ENCODE peak calls at places on chromosome 5, in four cellular contexts. A, T, Y and W are unnamed samples. For H3K36me3 and H3K27me3, the result is how much of the 10 kb centered on the place peaks cover.

GRCh38 chr5:95852567-95852966 is 30.0 kb upstream of the GLRX start:
- DNase-seq in T (no peak), A (no peak), Y (no peak), W (no peak)

GRCh38 chr5:172716796-172717313 is 54.1 kb downstream of the DUSP1 start:
- DNase-seq in T (peak), Y (peak), A (peak), W (peak)

GRCh38 chr5:82259172-82259800 is 18.9 kb downstream of the RPS23 start:
- DNase-seq in Y (no peak), A (no peak), T (peak), W (no peak)

GRCh38 chr5:127290946-127291763 is 559 bp downstream of the MEGF10 start:
- DNase-seq in Y (no peak), A (no peak), T (no peak), W (no peak)

GRCh38 chr5:43602456-43602817 is 543 bp upstream of the NNT start:
- DNase-seq in A (no peak), Y (peak), T (peak), W (no peak)

GRCh38 chr5:181173420-181174342 is 26.3 kb downstream of the OR2V2 start:
- DNase-seq in T (peak), Y (no peak), A (peak), W (no peak)

GRCh38 chr5:128591598-128592455 is 53.8 kb upstream of the FBN2 start:
- DNase-seq in T (no peak), A (no peak), Y (no peak), W (no peak)

GRCh38 chr5:155983954-155984353 is 343.0 kb upstream of the SGCD start:
- DNase-seq in Y (no peak), T (peak), A (no peak), W (no peak)

GRCh38 chr5:111183064-111183463 is 41.1 kb upstream of the CAMK4 start:
- DNase-seq in Y (no peak), A (no peak), T (no peak), W (no peak)

GRCh38 chr5:25515525-25515924 is 870.7 kb upstream of the CDH10 start:
- DNase-seq in T (no peak), A (no peak), Y (no peak), W (no peak)

GRCh38 chr5:87877023-87877422 is 391.6 kb downstream of the TMEM161B start:
- DNase-seq in A (no peak), T (no peak), Y (no peak), W (no peak)

GRCh38 chr5:155616779-155617392 is 603.3 kb downstream of the KIF4B start:
- DNase-seq in T (no peak), Y (no peak), A (no peak), W (peak)

GRCh38 chr5:10860645-10861455 is 99.8 kb upstream of the DAP start:
- DNase-seq in Y (no peak), A (no peak), T (peak), W (no peak)

GRCh38 chr5:131277875-131278795 is 14.3 kb downstream of the CDC42SE2 start:
- DNase-seq in T (peak), Y (no peak), A (no peak), W (no peak)

GRCh38 chr5:124234022-124234899 is 512.2 kb downstream of the ZNF608 start:
- DNase-seq in A (no peak), T (no peak), Y (no peak), W (no peak)

GRCh38 chr5:157457391-157457790 is 2.6 kb upstream of the NIPAL4 start:
- DNase-seq in T (no peak), Y (no peak), A (no peak), W (no peak)

GRCh38 chr5:111928501-111928900 is 171.5 kb upstream of the NREP start:
- DNase-seq in Y (no peak), A (no peak), T (no peak), W (no peak)

GRCh38 chr5:15791859-15792258 is 291.9 kb downstream of the FBXL7 start:
- DNase-seq in T (peak), A (no peak), Y (no peak), W (no peak)

GRCh38 chr5:34487202-34487879 is 168.8 kb upstream of the RAI14 start:
- DNase-seq in T (peak), A (no peak), Y (no peak), W (no peak)

GRCh38 chr5:15566789-15567188 is 66.8 kb downstream of the FBXL7 start:
- DNase-seq in A (no peak), Y (no peak), T (no peak), W (no peak)

GRCh38 chr5:10632110-10632903 is 68.4 kb downstream of the ANKRD33B start:
- DNase-seq in A (no peak), T (peak), Y (no peak), W (no peak)

GRCh38 chr5:73273379-73274050 is 100.5 kb downstream of the TMEM174 start:
- DNase-seq in T (no peak), A (no peak), Y (no peak), W (no peak)

GRCh38 chr5:143055596-143056330 is 285.6 kb downstream of the ARHGAP26 start:
- DNase-seq in A (no peak), Y (no peak), T (peak), W (no peak)

GRCh38 chr5:74651710-74652109 is 11.2 kb upstream of the ENC1 start:
- DNase-seq in T (no peak), Y (no peak), A (no peak), W (no peak)

GRCh38 chr5:103562084-103562452 is 521 bp downstream of the NUDT12 start:
- DNase-seq in T (no peak), Y (no peak), A (no peak), W (no peak)

GRCh38 chr5:139863361-139863760 is 67.8 kb downstream of the PSD2 start:
- DNase-seq in A (peak), T (no peak), Y (peak), W (no peak)

GRCh38 chr5:10467281-10468198 is 25.9 kb downstream of the ROPN1L start:
- DNase-seq in T (peak), Y (no peak), A (no peak), W (no peak)

GRCh38 chr5:76546497-76547102 is 76.6 kb downstream of the F2RL2 start:
- DNase-seq in T (no peak), A (no peak), Y (no peak), W (no peak)

GRCh38 chr5:42767491-42768105 is 11.0 kb downstream of the CCDC152 start:
- DNase-seq in A (no peak), Y (no peak), T (peak), W (no peak)

GRCh38 chr5:57366744-57367143 is 115.9 kb downstream of the ACTBL2 start:
- DNase-seq in A (no peak), Y (no peak), T (peak), W (no peak)

GRCh38 chr5:75668988-75669760 is 48.1 kb downstream of the POC5 start:
- DNase-seq in A (no peak), T (peak), Y (no peak), W (no peak)

GRCh38 chr5:160463775-160464465 is 42.3 kb downstream of the PTTG1 start:
- DNase-seq in Y (no peak), A (no peak), T (peak), W (no peak)

GRCh38 chr5:111954516-111955337 is 197.7 kb upstream of the NREP start:
- DNase-seq in Y (no peak), T (peak), A (no peak), W (no peak)

DNA sequence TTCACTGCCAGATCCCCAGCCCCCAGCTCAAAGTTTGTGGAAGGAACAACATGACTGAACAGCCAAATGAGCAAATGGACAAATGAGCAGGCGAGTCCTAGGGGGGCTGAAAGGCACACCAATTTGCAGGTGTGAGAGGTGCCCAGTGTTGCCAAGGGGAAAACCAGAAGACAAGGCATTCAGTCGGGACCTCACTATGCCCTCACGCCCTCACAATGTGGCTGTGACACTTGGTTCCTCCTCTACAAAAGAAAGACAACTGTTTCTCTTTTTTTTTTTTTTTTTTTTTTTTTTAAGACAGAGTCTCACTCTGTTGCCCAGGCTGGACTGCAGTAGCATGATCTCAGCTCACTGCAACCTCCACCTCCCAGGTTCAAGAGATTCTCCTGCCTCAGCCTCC is 28.0 kb downstream of the TNIP1 start:
- DNase-seq in Y (no peak), A (peak), T (no peak), W (no peak)
- H3K36me3 ChIP-seq in Y (under half), A (under half), T (under half), W (half or more)

GRCh38 chr5:135576075-135576599 is 2.7 kb downstream of the CXCL14 start:
- DNase-seq in Y (no peak), T (peak), A (no peak), W (no peak)
- H3K27me3 ChIP-seq in Y (under half), T (half or more), A (under half), W (under half)

DNA sequence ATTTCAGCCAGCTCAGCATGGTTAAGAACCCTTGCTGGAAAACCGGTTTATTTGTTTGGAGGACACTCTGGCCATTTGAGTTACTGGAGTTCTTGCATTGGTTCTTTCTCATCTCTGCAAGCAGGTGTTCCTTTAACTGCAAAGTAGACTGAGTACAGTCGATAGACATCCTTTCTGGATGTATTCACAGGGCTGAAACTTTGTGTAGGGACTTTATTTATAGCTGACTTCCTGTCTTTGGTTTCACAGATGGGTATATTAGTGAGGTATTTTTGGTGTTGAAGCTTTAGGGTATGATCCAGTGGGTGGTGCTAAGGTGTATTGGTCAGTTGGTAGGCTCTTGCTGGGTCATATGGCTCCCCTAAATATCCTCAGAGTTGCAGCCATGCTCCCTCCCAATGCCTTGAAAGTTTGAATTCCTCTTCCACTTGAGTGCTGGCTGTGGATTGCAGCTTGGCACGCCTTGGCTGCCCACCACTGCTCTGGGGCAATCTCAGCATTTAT is 666.0 kb upstream of the COX7C start:
- DNase-seq in Y (no peak), T (no peak), A (no peak), W (no peak)
- H3K27ac ChIP-seq in Y (no peak), T (no peak), A (no peak), W (no peak)

GRCh38 chr5:7902201-7902600 is 33.3 kb downstream of the MTRR start:
- DNase-seq in A (no peak), T (no peak), Y (no peak), W (no peak)

GRCh38 chr5:7908317-7908716 is 39.4 kb downstream of the MTRR start:
- DNase-seq in Y (no peak), A (no peak), T (no peak), W (no peak)

GRCh38 chr5:7902993-7903625 is 34.2 kb downstream of the MTRR start:
- DNase-seq in A (no peak), T (no peak), Y (no peak), W (no peak)

GRCh38 chr5:7907612-7908011 is 38.7 kb downstream of the MTRR start:
- DNase-seq in A (no peak), T (no peak), Y (no peak), W (no peak)

DNA sequence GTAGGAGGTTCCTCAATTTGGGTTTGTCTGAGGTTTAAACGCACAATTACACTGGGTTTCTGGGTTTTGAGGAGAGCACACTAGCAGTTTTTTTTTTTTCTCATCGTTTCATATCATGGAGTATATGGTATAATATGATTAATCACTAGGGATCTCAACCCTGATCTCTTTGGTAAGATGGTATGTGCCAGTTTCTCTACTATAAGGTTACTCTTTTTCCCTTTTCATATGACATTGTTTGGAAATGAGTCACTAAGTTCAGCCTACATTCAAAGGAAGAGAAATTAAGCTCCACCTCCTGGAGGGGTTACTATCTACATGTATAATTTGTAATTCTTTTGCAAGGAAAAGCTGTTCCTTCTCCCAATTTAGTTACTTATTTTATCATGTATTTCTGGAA is 35.2 kb downstream of the MTRR start:
- DNase-seq in T (peak), Y (no peak), A (no peak), W (no peak)
- H3K36me3 ChIP-seq in T (under half), Y (under half), A (under half), W (half or more)

GRCh38 chr5:99815-100214 is 7.8 kb downstream of the PLEKHG4B start:
- DNase-seq in Y (no peak), T (no peak), A (no peak), W (no peak)
- H3K27me3 ChIP-seq in Y (under half), T (under half), A (under half), W (under half)

DNA sequence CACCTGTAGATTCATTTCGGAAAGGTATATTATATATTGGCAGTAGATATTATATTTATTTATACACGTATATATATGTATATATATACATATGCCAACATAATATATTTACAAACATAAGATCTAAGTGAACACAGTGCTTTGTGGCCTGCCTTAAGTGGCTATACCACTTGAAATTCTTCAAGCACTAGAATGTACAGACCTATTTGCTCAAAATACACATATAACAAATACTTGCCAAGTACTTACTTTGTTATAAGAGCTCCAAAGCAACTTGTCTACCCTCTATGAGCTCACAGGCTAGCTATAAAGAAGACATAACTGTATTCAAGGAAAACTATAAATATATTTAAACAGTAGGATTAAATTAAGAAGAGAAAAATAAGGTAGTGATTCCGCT is 33.6 kb upstream of the SLC36A1 start:
- DNase-seq in A (no peak), T (no peak), Y (no peak), W (no peak)
- H3K27ac ChIP-seq in A (no peak), T (no peak), Y (no peak), W (no peak)

GRCh38 chr5:150122158-150122510 is 33.5 kb downstream of the PDGFRB start:
- DNase-seq in Y (no peak), T (no peak), A (peak), W (no peak)
- H3K36me3 ChIP-seq in Y (under half), T (half or more), A (under half), W (half or more)